ENCODE peak calls at places on chromosomes 5 and 9, in ten cellular contexts. Z, Q, U, A, W, T, M, S, K and H are unnamed samples.

GRCh38 chr5:113806250-113806649 is 292.8 kb downstream of the YTHDC2 start:
- DNase-seq in Z (no peak), Q (no peak), U (no peak), A (no peak), W (no peak), T (peak), M (peak), S (peak), K (no peak), H (peak)

GRCh38 chr5:159805021-159805420 is 111.3 kb upstream of the ADRA1B start:
- DNase-seq in Z (peak), Q (no peak), U (no peak), A (no peak), W (no peak), T (no peak), M (no peak), S (no peak), K (no peak), H (no peak)

GRCh38 chr5:127785098-127785927 is 82.1 kb downstream of the CCDC192 start:
- DNase-seq in Z (no peak), Q (no peak), U (no peak), A (peak), W (no peak), T (peak), M (peak), S (peak), K (no peak), H (peak)

GRCh38 chr5:54658014-54658413 is 140.5 kb downstream of the SNX18 start:
- DNase-seq in Z (no peak), Q (no peak), U (no peak), A (peak), W (no peak), T (peak), M (no peak), S (peak), K (no peak), H (no peak)

GRCh38 chr9:3526903-3527652 is 1.3 kb upstream of the RFX3 start:
- DNase-seq in Z (no peak), Q (peak), U (no peak), A (no peak), W (no peak), T (no peak), M (peak), S (no peak), K (peak), H (no peak)

GRCh38 chr5:60026174-60026573 is 132.6 kb upstream of the PDE4D start:
- DNase-seq in Z (no peak), Q (no peak), U (no peak), A (no peak), W (no peak), T (peak), M (no peak), S (peak), K (no peak), H (no peak)

GRCh38 chr5:173634465-173634983 is 18.1 kb upstream of the BOD1 start:
- DNase-seq in Z (no peak), Q (no peak), U (no peak), A (no peak), W (no peak), T (no peak), M (no peak), S (no peak), K (no peak), H (peak)

GRCh38 chr5:109516385-109516784 is 106.6 kb upstream of the PJA2 start:
- DNase-seq in Z (no peak), Q (no peak), U (no peak), A (no peak), W (no peak), T (no peak), M (no peak), S (peak), K (peak), H (peak)

GRCh38 chr5:135568923-135569360 is 9.8 kb downstream of the CXCL14 start:
- DNase-seq in Z (no peak), Q (no peak), U (no peak), A (no peak), W (no peak), T (no peak), M (no peak), S (no peak), K (no peak), H (peak)

GRCh38 chr9:133701981-133702797 is 36.0 kb downstream of the SARDH start:
- DNase-seq in Z (no peak), Q (no peak), U (no peak), A (no peak), W (no peak), T (peak), M (no peak), S (no peak), K (peak), H (no peak)

GRCh38 chr5:129511291-129511690 is 51.2 kb downstream of the ADAMTS19 start:
- DNase-seq in Z (no peak), Q (no peak), U (no peak), A (no peak), W (no peak), T (no peak), M (no peak), S (peak), K (no peak), H (peak)

GRCh38 chr5:173329370-173330150 is 1.3 kb upstream of the STC2 start:
- DNase-seq in Z (no peak), Q (peak), U (peak), A (peak), W (no peak), T (no peak), M (peak), S (no peak), K (no peak), H (no peak)

GRCh38 chr9:69801994-69802393 is 18.6 kb upstream of the CFAP95 start:
- DNase-seq in Z (no peak), Q (no peak), U (no peak), A (no peak), W (no peak), T (peak), M (no peak), S (peak), K (no peak), H (peak)

GRCh38 chr9:94472766-94473165 is 82.1 kb upstream of the PCAT7 start:
- DNase-seq in Z (no peak), Q (no peak), U (no peak), A (no peak), W (no peak), T (no peak), M (no peak), S (no peak), K (no peak), H (no peak)